ENCODE peak calls at places on chromosomes 13 and 19, in seven cellular contexts. I, K, V, Q, C, H and S are unnamed samples.

GRCh38 chr13:51180853-51181511 is 41.2 kb upstream of the FAM124A start:
- DNase-seq in I (no peak), Q (no peak), V (no peak), H (no peak), K (no peak), C (no peak), S (no peak)

GRCh38 chr19:39424934-39425333 is 10.8 kb downstream of the RPS16 start:
- DNase-seq in H (peak; percentile 49), I (no peak), K (no peak), Q (no peak), V (no peak), C (no peak), S (no peak)

GRCh38 chr19:1861599-1862031 is 1.8 kb downstream of the KLF16 start:
- DNase-seq in Q (no peak), I (no peak), C (no peak), H (no peak), K (no peak), V (no peak), S (no peak)

GRCh38 chr13:34416833-34417425 is 525.1 kb upstream of the NBEA start:
- DNase-seq in C (peak; percentile 73), Q (no peak), H (peak; percentile 75), K (peak; percentile 3), I (peak; percentile 71), V (peak; percentile 62), S (peak; percentile 25)

GRCh38 chr19:10603084-10603872 is 16.2 kb upstream of the AP1M2 start:
- DNase-seq in K (no peak), V (peak; percentile 18), C (no peak), I (peak; percentile 39), Q (no peak), H (peak; percentile 73), S (peak; percentile 17)

GRCh38 chr19:33403973-33404304 is 30.4 kb downstream of the CEBPG start:
- DNase-seq in V (no peak), K (no peak), Q (no peak), C (no peak), I (peak; percentile 7), H (no peak), S (no peak)

GRCh38 chr13:105153626-105154025 is 1381.8 kb downstream of the EFNB2 start:
- DNase-seq in I (no peak), H (no peak), K (no peak), C (no peak), V (peak; percentile 32), Q (no peak), S (no peak)

GRCh38 chr13:24042710-24043440 is 117.6 kb upstream of the SPATA13 start:
- DNase-seq in C (no peak), V (no peak), H (no peak), Q (no peak), I (no peak), K (no peak), S (no peak)

GRCh38 chr13:37539176-37539575 is 59.4 kb downstream of the POSTN start:
- DNase-seq in V (no peak), K (no peak), C (no peak), Q (no peak), H (no peak), I (no peak), S (no peak)

GRCh38 chr13:33578786-33579185 is 239.2 kb upstream of the RFC3 start:
- DNase-seq in I (no peak), H (no peak), V (no peak), C (no peak), K (no peak), Q (no peak), S (no peak)

GRCh38 chr13:107365466-107366215 is 797.7 kb upstream of the ARGLU1 start:
- DNase-seq in C (peak; percentile 26), I (no peak), Q (no peak), V (peak; percentile 58), K (no peak), H (no peak), S (no peak)

GRCh38 chr19:49889687-49890348 is 6.9 kb downstream of the IL4I1 start:
- DNase-seq in I (peak; percentile 74), K (no peak), C (no peak), Q (peak; percentile 51), H (peak; percentile 90), V (peak; percentile 78), S (peak; percentile 76)

GRCh38 chr13:71661921-71662320 is 205.1 kb downstream of the DACH1 start:
- DNase-seq in H (no peak), K (no peak), V (peak; percentile 82), I (no peak), Q (no peak), C (no peak), S (no peak)

GRCh38 chr13:71867101-71867814 is at the start of gene DACH1:
- DNase-seq in C (no peak), K (no peak), Q (peak; percentile 77), V (peak; percentile 62), H (peak; percentile 68), I (peak; percentile 45), S (peak; percentile 17)

GRCh38 chr13:76210262-76210661 is 574.1 kb downstream of the LMO7 start:
- DNase-seq in Q (no peak), K (no peak), V (peak; percentile 9), I (peak; percentile 47), H (no peak), C (no peak), S (peak; percentile 88)

GRCh38 chr13:45209229-45209628 is 8.4 kb upstream of the KCTD4 start:
- DNase-seq in V (peak; percentile 49), I (no peak), C (no peak), Q (no peak), K (no peak), H (no peak), S (no peak)

GRCh38 chr19:10228925-10229324 is 2.2 kb downstream of the S1PR2 start:
- DNase-seq in K (no peak), V (peak; percentile 61), H (no peak), I (no peak), Q (no peak), C (no peak), S (no peak)

GRCh38 chr13:50198508-50198907 is 183.3 kb downstream of the KCNRG start:
- DNase-seq in V (peak; percentile 76), H (no peak), K (no peak), C (no peak), I (no peak), Q (no peak), S (no peak)

GRCh38 chr13:79445968-79446645 is 34.8 kb upstream of the NDFIP2 start:
- DNase-seq in K (no peak), V (no peak), H (no peak), Q (no peak), C (no peak), I (no peak), S (no peak)

GRCh38 chr19:16969127-16969526 is 57.5 kb downstream of the CPAMD8 start:
- DNase-seq in H (no peak), Q (no peak), C (no peak), V (peak; percentile 36), I (no peak), K (no peak), S (no peak)

GRCh38 chr19:42546831-42547500 is 18.7 kb upstream of the CEACAM1 start:
- DNase-seq in C (no peak), V (no peak), K (no peak), I (no peak), H (no peak), Q (no peak), S (no peak)

DNA sequence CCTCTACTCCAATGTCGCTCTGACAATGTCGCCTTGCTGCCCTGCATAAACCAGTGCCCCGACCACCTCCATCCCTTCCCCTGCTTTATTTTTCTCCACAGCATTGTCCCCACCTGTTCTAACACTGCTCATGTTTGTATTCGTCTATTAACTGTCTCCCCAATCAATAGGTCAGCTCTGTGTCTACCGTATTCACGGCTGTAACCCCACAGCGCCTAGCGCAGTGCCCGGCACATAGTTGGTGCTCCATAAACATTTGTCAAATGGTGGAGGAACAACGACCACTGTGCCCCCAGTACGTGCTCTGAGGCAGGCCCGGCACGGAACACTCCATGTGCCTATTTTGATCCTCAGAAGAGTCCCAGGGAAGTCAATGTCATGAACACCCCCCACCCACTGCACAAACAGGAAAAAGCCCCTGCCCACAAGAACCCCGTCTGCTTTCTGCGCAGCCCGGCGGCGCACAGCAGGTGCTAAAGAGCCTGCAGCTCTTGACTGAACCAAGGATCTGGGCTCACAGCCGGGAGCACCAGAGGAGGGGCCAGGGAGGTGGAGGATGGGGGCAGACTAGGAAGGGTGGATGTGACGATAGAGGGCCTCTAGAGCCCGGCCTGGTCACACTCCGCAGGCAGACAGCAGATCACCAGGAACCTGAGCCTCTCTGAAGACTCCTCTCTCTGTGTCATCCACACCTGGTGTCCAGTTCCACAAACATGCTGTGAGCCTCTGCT is 1.8 kb upstream of the CEACAM16 start:
- DNase-seq in V (peak; percentile 8), I (no peak), K (no peak), H (no peak), Q (no peak), C (no peak), S (peak; percentile 73)
- H3K4me3 ChIP-seq in V (no peak overlapping the region), I (no peak overlapping the region), K (no peak overlapping the region), H (no peak overlapping the region), Q (no peak overlapping the region), C (no peak overlapping the region), S (no peak overlapping the region)

GRCh38 chr13:85283408-85283807 is 515.8 kb downstream of the SLITRK6 start:
- DNase-seq in I (no peak), H (no peak), C (no peak), Q (no peak), V (peak; percentile 10), K (no peak), S (no peak)
- H3K4me3 ChIP-seq in I (no peak overlapping the region), H (no peak overlapping the region), C (no peak overlapping the region), Q (no peak overlapping the region), V (no peak overlapping the region), K (no peak overlapping the region), S (no peak overlapping the region)

DNA sequence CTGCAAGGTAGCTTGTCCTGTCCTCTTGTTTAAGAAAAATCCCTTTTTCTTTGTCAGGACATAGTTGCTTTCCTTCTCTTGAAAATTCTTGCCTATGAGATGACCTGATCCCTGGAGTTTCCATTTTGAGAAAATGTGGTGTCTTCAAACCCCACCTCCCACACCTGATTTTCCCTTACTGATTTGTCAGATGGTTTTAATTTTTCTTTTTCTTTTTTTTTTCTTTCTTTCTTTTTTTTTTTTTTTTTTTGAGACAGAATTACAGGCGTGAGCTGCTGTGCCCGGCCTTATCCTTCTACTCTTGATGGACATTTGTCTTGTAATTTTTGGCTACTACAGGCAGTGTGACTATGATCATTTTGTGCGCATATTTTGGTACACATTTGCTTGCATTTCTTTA is 1.2 kb downstream of the ZNF345 start:
- DNase-seq in I (no peak), C (no peak), Q (no peak), V (no peak), H (no peak), K (no peak), S (no peak)
- H3K4me3 ChIP-seq in I (peak overlapping the region; percentile 89), C (peak overlapping the region; percentile 100), Q (no peak overlapping the region), V (peak overlapping the region; percentile 99), H (peak overlapping the region; percentile 83), K (peak overlapping the region; percentile 97), S (no peak overlapping the region)

DNA sequence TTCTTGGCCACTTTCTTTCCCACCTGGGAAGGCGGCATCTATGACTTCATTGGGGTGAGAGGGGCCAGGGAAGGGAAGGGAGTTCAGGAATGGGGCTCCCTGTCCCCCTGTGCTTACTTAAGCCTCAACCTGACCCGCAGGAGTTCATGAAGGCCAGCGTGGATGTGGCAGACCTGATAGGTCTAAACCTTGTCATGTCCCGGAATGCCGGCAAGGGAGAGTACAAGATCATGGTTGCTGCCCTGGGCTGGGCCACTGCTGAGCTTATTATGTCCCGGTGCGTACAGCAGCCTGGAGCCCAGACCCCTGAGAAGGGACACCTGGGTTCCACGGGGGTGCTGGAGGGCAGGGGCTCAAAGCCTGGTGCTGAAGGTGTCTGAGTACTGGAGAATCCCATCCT is 1.1 kb downstream of the TMEM147 start:
- DNase-seq in V (no peak), H (no peak), K (no peak), C (no peak), Q (no peak), I (no peak), S (no peak)
- H3K4me3 ChIP-seq in V (peak overlapping the region; percentile 92), H (peak overlapping the region; percentile 96), K (peak overlapping the region; percentile 97), C (peak overlapping the region; percentile 88), Q (no peak overlapping the region), I (peak overlapping the region; percentile 84), S (peak overlapping the region; percentile 76)